ENCODE peak calls at places on chromosomes 4 and X, in nine cellular contexts. One of them, this sample, is unnamed.

GRCh38 chr4:127134490-127134889 is 498.3 kb upstream of the INTU start:
- DNase-seq in activated CD4-positive, alpha-beta T cell treated with anti-CD3 and anti-CD28 coated beads for 24 hours: no peak
- DNase-seq in stimulated activated CD8-positive, alpha-beta memory T cell treated with anti-CD3 and anti-CD28 coated beads, Interleukin-7, amount 100 ng/mL, for 24 hours: no peak
- DNase-seq in mucosa of descending colon: no peak
- DNase-seq in putamen: no peak
- DNase-seq in A549: no peak
- DNase-seq in ELF-1: no peak
- DNase-seq in NCI-H2171: no peak
- DNase-seq in endothelial cell: no peak
- DNase-seq in this sample: no peak

GRCh38 chr4:112270643-112271484 is 14.8 kb downstream of the TIFA start:
- DNase-seq in activated CD4-positive, alpha-beta T cell treated with anti-CD3 and anti-CD28 coated beads for 24 hours: no peak
- DNase-seq in stimulated activated CD8-positive, alpha-beta memory T cell treated with anti-CD3 and anti-CD28 coated beads, Interleukin-7, amount 100 ng/mL, for 24 hours: no peak
- DNase-seq in mucosa of descending colon: no peak
- DNase-seq in putamen: no peak
- DNase-seq in A549: no peak
- DNase-seq in ELF-1: no peak
- DNase-seq in NCI-H2171: no peak
- DNase-seq in endothelial cell: no peak
- DNase-seq in this sample: no peak

GRCh38 chr4:7650606-7651400 is 216.1 kb upstream of the PSAPL1 start:
- DNase-seq in activated CD4-positive, alpha-beta T cell treated with anti-CD3 and anti-CD28 coated beads for 24 hours: no peak
- DNase-seq in stimulated activated CD8-positive, alpha-beta memory T cell treated with anti-CD3 and anti-CD28 coated beads, Interleukin-7, amount 100 ng/mL, for 24 hours: no peak
- DNase-seq in mucosa of descending colon: no peak
- DNase-seq in putamen: no peak
- DNase-seq in A549: no peak
- DNase-seq in ELF-1: peak
- DNase-seq in NCI-H2171: no peak
- DNase-seq in endothelial cell: peak
- DNase-seq in this sample: peak

GRCh38 chr4:46946914-46947313 is 37.9 kb upstream of the COX7B2 start:
- DNase-seq in activated CD4-positive, alpha-beta T cell treated with anti-CD3 and anti-CD28 coated beads for 24 hours: no peak
- DNase-seq in stimulated activated CD8-positive, alpha-beta memory T cell treated with anti-CD3 and anti-CD28 coated beads, Interleukin-7, amount 100 ng/mL, for 24 hours: no peak
- DNase-seq in mucosa of descending colon: no peak
- DNase-seq in putamen: no peak
- DNase-seq in A549: no peak
- DNase-seq in ELF-1: no peak
- DNase-seq in NCI-H2171: no peak
- DNase-seq in endothelial cell: no peak
- DNase-seq in this sample: no peak

GRCh38 chrX:154599531-154599930 is 14.6 kb downstream of the CTAG1A start:
- DNase-seq in activated CD4-positive, alpha-beta T cell treated with anti-CD3 and anti-CD28 coated beads for 24 hours: no peak
- DNase-seq in stimulated activated CD8-positive, alpha-beta memory T cell treated with anti-CD3 and anti-CD28 coated beads, Interleukin-7, amount 100 ng/mL, for 24 hours: no peak
- DNase-seq in mucosa of descending colon: no peak
- DNase-seq in putamen: no peak
- DNase-seq in A549: no peak
- DNase-seq in ELF-1: no peak
- DNase-seq in NCI-H2171: no peak
- DNase-seq in endothelial cell: no peak
- DNase-seq in this sample: no peak

GRCh38 chr4:88215351-88215750 is 56.9 kb upstream of the ABCG2 start:
- DNase-seq in activated CD4-positive, alpha-beta T cell treated with anti-CD3 and anti-CD28 coated beads for 24 hours: no peak
- DNase-seq in stimulated activated CD8-positive, alpha-beta memory T cell treated with anti-CD3 and anti-CD28 coated beads, Interleukin-7, amount 100 ng/mL, for 24 hours: no peak
- DNase-seq in mucosa of descending colon: no peak
- DNase-seq in putamen: no peak
- DNase-seq in A549: no peak
- DNase-seq in ELF-1: no peak
- DNase-seq in NCI-H2171: no peak
- DNase-seq in endothelial cell: no peak
- DNase-seq in this sample: no peak

GRCh38 chr4:4590496-4590895 is 48.6 kb upstream of the STX18 start:
- DNase-seq in activated CD4-positive, alpha-beta T cell treated with anti-CD3 and anti-CD28 coated beads for 24 hours: no peak
- DNase-seq in stimulated activated CD8-positive, alpha-beta memory T cell treated with anti-CD3 and anti-CD28 coated beads, Interleukin-7, amount 100 ng/mL, for 24 hours: no peak
- DNase-seq in mucosa of descending colon: no peak
- DNase-seq in putamen: no peak
- DNase-seq in A549: no peak
- DNase-seq in ELF-1: no peak
- DNase-seq in NCI-H2171: no peak
- DNase-seq in endothelial cell: no peak
- DNase-seq in this sample: no peak

GRCh38 chr4:35342833-35343232 is 901.5 kb downstream of the ARAP2 start:
- DNase-seq in activated CD4-positive, alpha-beta T cell treated with anti-CD3 and anti-CD28 coated beads for 24 hours: no peak
- DNase-seq in stimulated activated CD8-positive, alpha-beta memory T cell treated with anti-CD3 and anti-CD28 coated beads, Interleukin-7, amount 100 ng/mL, for 24 hours: no peak
- DNase-seq in mucosa of descending colon: no peak
- DNase-seq in putamen: no peak
- DNase-seq in A549: no peak
- DNase-seq in ELF-1: no peak
- DNase-seq in NCI-H2171: no peak
- DNase-seq in endothelial cell: no peak
- DNase-seq in this sample: no peak

GRCh38 chr4:64095398-64095797 is 313.9 kb downstream of the TECRL start:
- DNase-seq in activated CD4-positive, alpha-beta T cell treated with anti-CD3 and anti-CD28 coated beads for 24 hours: no peak
- DNase-seq in stimulated activated CD8-positive, alpha-beta memory T cell treated with anti-CD3 and anti-CD28 coated beads, Interleukin-7, amount 100 ng/mL, for 24 hours: no peak
- DNase-seq in mucosa of descending colon: no peak
- DNase-seq in putamen: no peak
- DNase-seq in A549: no peak
- DNase-seq in ELF-1: no peak
- DNase-seq in NCI-H2171: no peak
- DNase-seq in endothelial cell: no peak
- DNase-seq in this sample: no peak

GRCh38 chrX:48058621-48059295 is 12.7 kb downstream of the ZNF630 start:
- DNase-seq in activated CD4-positive, alpha-beta T cell treated with anti-CD3 and anti-CD28 coated beads for 24 hours: no peak
- DNase-seq in stimulated activated CD8-positive, alpha-beta memory T cell treated with anti-CD3 and anti-CD28 coated beads, Interleukin-7, amount 100 ng/mL, for 24 hours: no peak
- DNase-seq in mucosa of descending colon: no peak
- DNase-seq in putamen: no peak
- DNase-seq in A549: no peak
- DNase-seq in ELF-1: no peak
- DNase-seq in NCI-H2171: no peak
- DNase-seq in endothelial cell: no peak
- DNase-seq in this sample: no peak

GRCh38 chr4:101155859-101156430 is 191.4 kb downstream of the PPP3CA start:
- DNase-seq in activated CD4-positive, alpha-beta T cell treated with anti-CD3 and anti-CD28 coated beads for 24 hours: no peak
- DNase-seq in stimulated activated CD8-positive, alpha-beta memory T cell treated with anti-CD3 and anti-CD28 coated beads, Interleukin-7, amount 100 ng/mL, for 24 hours: no peak
- DNase-seq in mucosa of descending colon: no peak
- DNase-seq in putamen: no peak
- DNase-seq in A549: no peak
- DNase-seq in ELF-1: no peak
- DNase-seq in NCI-H2171: no peak
- DNase-seq in endothelial cell: no peak
- DNase-seq in this sample: no peak

GRCh38 chrX:9882669-9883446 is 84.3 kb upstream of the CLDN34 start:
- DNase-seq in activated CD4-positive, alpha-beta T cell treated with anti-CD3 and anti-CD28 coated beads for 24 hours: no peak
- DNase-seq in stimulated activated CD8-positive, alpha-beta memory T cell treated with anti-CD3 and anti-CD28 coated beads, Interleukin-7, amount 100 ng/mL, for 24 hours: no peak
- DNase-seq in mucosa of descending colon: no peak
- DNase-seq in putamen: no peak
- DNase-seq in A549: no peak
- DNase-seq in ELF-1: peak
- DNase-seq in NCI-H2171: no peak
- DNase-seq in endothelial cell: no peak
- DNase-seq in this sample: no peak

GRCh38 chr4:169345207-169345788 is 74.5 kb upstream of the SH3RF1 start:
- DNase-seq in activated CD4-positive, alpha-beta T cell treated with anti-CD3 and anti-CD28 coated beads for 24 hours: no peak
- DNase-seq in stimulated activated CD8-positive, alpha-beta memory T cell treated with anti-CD3 and anti-CD28 coated beads, Interleukin-7, amount 100 ng/mL, for 24 hours: no peak
- DNase-seq in mucosa of descending colon: no peak
- DNase-seq in putamen: peak
- DNase-seq in A549: peak
- DNase-seq in ELF-1: no peak
- DNase-seq in NCI-H2171: no peak
- DNase-seq in endothelial cell: no peak
- DNase-seq in this sample: no peak

GRCh38 chr4:141375855-141376254 is 155.2 kb downstream of the ZNF330 start:
- DNase-seq in activated CD4-positive, alpha-beta T cell treated with anti-CD3 and anti-CD28 coated beads for 24 hours: no peak
- DNase-seq in stimulated activated CD8-positive, alpha-beta memory T cell treated with anti-CD3 and anti-CD28 coated beads, Interleukin-7, amount 100 ng/mL, for 24 hours: no peak
- DNase-seq in mucosa of descending colon: no peak
- DNase-seq in putamen: no peak
- DNase-seq in A549: peak
- DNase-seq in ELF-1: peak
- DNase-seq in NCI-H2171: no peak
- DNase-seq in endothelial cell: no peak
- DNase-seq in this sample: no peak

GRCh38 chrX:14884714-14885113 is 11.5 kb downstream of the MOSPD2 start:
- DNase-seq in activated CD4-positive, alpha-beta T cell treated with anti-CD3 and anti-CD28 coated beads for 24 hours: no peak
- DNase-seq in stimulated activated CD8-positive, alpha-beta memory T cell treated with anti-CD3 and anti-CD28 coated beads, Interleukin-7, amount 100 ng/mL, for 24 hours: no peak
- DNase-seq in mucosa of descending colon: no peak
- DNase-seq in putamen: no peak
- DNase-seq in A549: no peak
- DNase-seq in ELF-1: no peak
- DNase-seq in NCI-H2171: no peak
- DNase-seq in endothelial cell: no peak
- DNase-seq in this sample: no peak

GRCh38 chr4:110275871-110276270 is 77.5 kb upstream of the ELOVL6 start:
- DNase-seq in activated CD4-positive, alpha-beta T cell treated with anti-CD3 and anti-CD28 coated beads for 24 hours: no peak
- DNase-seq in stimulated activated CD8-positive, alpha-beta memory T cell treated with anti-CD3 and anti-CD28 coated beads, Interleukin-7, amount 100 ng/mL, for 24 hours: no peak
- DNase-seq in mucosa of descending colon: no peak
- DNase-seq in putamen: no peak
- DNase-seq in A549: no peak
- DNase-seq in ELF-1: no peak
- DNase-seq in NCI-H2171: no peak
- DNase-seq in endothelial cell: no peak
- DNase-seq in this sample: no peak

GRCh38 chr4:94516067-94516466 is 64.3 kb downstream of the PDLIM5 start:
- DNase-seq in activated CD4-positive, alpha-beta T cell treated with anti-CD3 and anti-CD28 coated beads for 24 hours: no peak
- DNase-seq in stimulated activated CD8-positive, alpha-beta memory T cell treated with anti-CD3 and anti-CD28 coated beads, Interleukin-7, amount 100 ng/mL, for 24 hours: no peak
- DNase-seq in mucosa of descending colon: no peak
- DNase-seq in putamen: no peak
- DNase-seq in A549: no peak
- DNase-seq in ELF-1: no peak
- DNase-seq in NCI-H2171: no peak
- DNase-seq in endothelial cell: no peak
- DNase-seq in this sample: no peak

GRCh38 chr4:8468746-8469535 is 28.4 kb downstream of the TRMT44 start:
- DNase-seq in activated CD4-positive, alpha-beta T cell treated with anti-CD3 and anti-CD28 coated beads for 24 hours: peak
- DNase-seq in stimulated activated CD8-positive, alpha-beta memory T cell treated with anti-CD3 and anti-CD28 coated beads, Interleukin-7, amount 100 ng/mL, for 24 hours: peak
- DNase-seq in mucosa of descending colon: peak
- DNase-seq in putamen: peak
- DNase-seq in A549: peak
- DNase-seq in ELF-1: peak
- DNase-seq in NCI-H2171: no peak
- DNase-seq in endothelial cell: peak
- DNase-seq in this sample: peak

GRCh38 chr4:67035986-67036385 is 509.3 kb downstream of the CENPC start:
- DNase-seq in activated CD4-positive, alpha-beta T cell treated with anti-CD3 and anti-CD28 coated beads for 24 hours: no peak
- DNase-seq in stimulated activated CD8-positive, alpha-beta memory T cell treated with anti-CD3 and anti-CD28 coated beads, Interleukin-7, amount 100 ng/mL, for 24 hours: no peak
- DNase-seq in mucosa of descending colon: no peak
- DNase-seq in putamen: no peak
- DNase-seq in A549: no peak
- DNase-seq in ELF-1: no peak
- DNase-seq in NCI-H2171: no peak
- DNase-seq in endothelial cell: no peak
- DNase-seq in this sample: no peak

GRCh38 chr4:121658125-121658524 is 38.7 kb downstream of the ANXA5 start:
- DNase-seq in activated CD4-positive, alpha-beta T cell treated with anti-CD3 and anti-CD28 coated beads for 24 hours: no peak
- DNase-seq in stimulated activated CD8-positive, alpha-beta memory T cell treated with anti-CD3 and anti-CD28 coated beads, Interleukin-7, amount 100 ng/mL, for 24 hours: no peak
- DNase-seq in mucosa of descending colon: no peak
- DNase-seq in putamen: no peak
- DNase-seq in A549: no peak
- DNase-seq in ELF-1: no peak
- DNase-seq in NCI-H2171: no peak
- DNase-seq in endothelial cell: no peak
- DNase-seq in this sample: no peak

GRCh38 chr4:53654300-53654758 is 63.0 kb upstream of the LNX1 start:
- DNase-seq in activated CD4-positive, alpha-beta T cell treated with anti-CD3 and anti-CD28 coated beads for 24 hours: no peak
- DNase-seq in stimulated activated CD8-positive, alpha-beta memory T cell treated with anti-CD3 and anti-CD28 coated beads, Interleukin-7, amount 100 ng/mL, for 24 hours: no peak
- DNase-seq in mucosa of descending colon: no peak
- DNase-seq in putamen: no peak
- DNase-seq in A549: no peak
- DNase-seq in ELF-1: no peak
- DNase-seq in NCI-H2171: no peak
- DNase-seq in endothelial cell: no peak
- DNase-seq in this sample: peak

GRCh38 chrX:119482497-119483480 is 14.5 kb downstream of the SLC25A5 start:
- DNase-seq in activated CD4-positive, alpha-beta T cell treated with anti-CD3 and anti-CD28 coated beads for 24 hours: peak
- DNase-seq in stimulated activated CD8-positive, alpha-beta memory T cell treated with anti-CD3 and anti-CD28 coated beads, Interleukin-7, amount 100 ng/mL, for 24 hours: peak
- DNase-seq in mucosa of descending colon: peak
- DNase-seq in putamen: no peak
- DNase-seq in A549: peak
- DNase-seq in ELF-1: peak
- DNase-seq in NCI-H2171: no peak
- DNase-seq in endothelial cell: peak
- DNase-seq in this sample: peak

GRCh38 chrX:40016702-40017101 is 81.1 kb downstream of the BCOR start:
- DNase-seq in activated CD4-positive, alpha-beta T cell treated with anti-CD3 and anti-CD28 coated beads for 24 hours: no peak
- DNase-seq in stimulated activated CD8-positive, alpha-beta memory T cell treated with anti-CD3 and anti-CD28 coated beads, Interleukin-7, amount 100 ng/mL, for 24 hours: no peak
- DNase-seq in mucosa of descending colon: no peak
- DNase-seq in putamen: no peak
- DNase-seq in A549: no peak
- DNase-seq in ELF-1: no peak
- DNase-seq in NCI-H2171: no peak
- DNase-seq in endothelial cell: no peak
- DNase-seq in this sample: no peak

GRCh38 chrX:100745806-100746537 is 14.1 kb upstream of the SYTL4 start:
- DNase-seq in activated CD4-positive, alpha-beta T cell treated with anti-CD3 and anti-CD28 coated beads for 24 hours: no peak
- DNase-seq in stimulated activated CD8-positive, alpha-beta memory T cell treated with anti-CD3 and anti-CD28 coated beads, Interleukin-7, amount 100 ng/mL, for 24 hours: no peak
- DNase-seq in mucosa of descending colon: peak
- DNase-seq in putamen: no peak
- DNase-seq in A549: no peak
- DNase-seq in ELF-1: peak
- DNase-seq in NCI-H2171: no peak
- DNase-seq in endothelial cell: no peak
- DNase-seq in this sample: no peak

This sample was measured in aorta.